ENCODE peak calls at places on chromosome 13, in nine cellular contexts. U is fibroblast of villous mesenchyme, N is RWPE1, Q is H9, I is mammary epithelial cell, V is IMR-90, T is progenitor cell of endocrine pancreas, G is heart right ventricle, D is left lung. O is an unnamed sample.

GRCh38 chr13:113077953-113078894 is 27.4 kb upstream of the F7 start:
- DNase-seq in U (no peak), T (no peak), Q (no peak), D (peak; percentile 59), N (no peak), I (no peak), G (no peak), V (no peak), O (peak; percentile 49)

GRCh38 chr13:51246411-51247298 is 24.5 kb downstream of the FAM124A start:
- DNase-seq in N (no peak), I (no peak), G (peak; percentile 66), D (no peak), T (no peak), U (no peak), V (no peak), Q (no peak), O (no peak)

GRCh38 chr13:28037399-28037798 is 48.9 kb upstream of the URAD start:
- DNase-seq in N (no peak), Q (no peak), V (peak; percentile 57), T (no peak), D (no peak), I (peak; percentile 47), G (no peak), U (no peak), O (no peak)

GRCh38 chr13:50990540-50991506 is 81.2 kb downstream of the RNASEH2B start:
- DNase-seq in T (no peak), U (peak; percentile 76), Q (peak; percentile 49), V (peak; percentile 69), N (no peak), G (no peak), I (no peak), D (no peak), O (no peak)

GRCh38 chr13:44710576-44710975 is 134.4 kb upstream of the TSC22D1 start:
- DNase-seq in N (peak; percentile 83), I (peak; percentile 91), G (no peak), Q (no peak), V (peak; percentile 96), T (no peak), U (peak; percentile 67), D (no peak), O (peak; percentile 54)

GRCh38 chr13:74062933-74063332 is 71.3 kb downstream of the KLF12 start:
- DNase-seq in N (no peak), G (peak; percentile 44), Q (no peak), V (peak; percentile 74), U (peak; percentile 48), D (no peak), I (no peak), T (no peak), O (no peak)

GRCh38 chr13:48782429-48782840 is 128.7 kb downstream of the CYSLTR2 start:
- DNase-seq in T (no peak), G (no peak), I (no peak), U (peak; percentile 26), N (no peak), D (no peak), V (no peak), Q (no peak), O (no peak)

GRCh38 chr13:66427330-66427990 is 802.7 kb downstream of the PCDH9 start:
- DNase-seq in D (no peak), U (no peak), V (no peak), T (no peak), N (no peak), I (no peak), Q (no peak), G (no peak), O (no peak)

GRCh38 chr13:37289212-37289935 is 183.9 kb upstream of the CSNK1A1L start:
- DNase-seq in Q (no peak), D (no peak), I (no peak), G (no peak), V (no peak), U (no peak), T (no peak), N (no peak), O (no peak)

GRCh38 chr13:43356566-43356965 is 333.2 kb downstream of the DNAJC15 start:
- DNase-seq in U (no peak), G (no peak), I (peak; percentile 14), T (no peak), Q (no peak), D (no peak), V (peak; percentile 10), N (no peak), O (no peak)

GRCh38 chr13:114054830-114055439 is 77.5 kb downstream of the RASA3 start:
- DNase-seq in G (no peak), Q (no peak), I (no peak), V (no peak), D (peak; percentile 54), U (no peak), N (no peak), T (no peak), O (no peak)

GRCh38 chr13:71320452-71320851 is 546.6 kb downstream of the DACH1 start:
- DNase-seq in D (no peak), Q (no peak), I (peak; percentile 7), T (no peak), N (no peak), U (peak; percentile 39), V (peak; percentile 41), G (no peak), O (no peak)

GRCh38 chr13:33015275-33015674 is 948 bp upstream of the KL start:
- DNase-seq in T (no peak), G (no peak), U (no peak), N (no peak), V (no peak), D (no peak), Q (no peak), I (no peak), O (no peak)

GRCh38 chr13:36919206-36919832 is 719 bp downstream of the SMAD9 start:
- DNase-seq in D (peak; percentile 77), V (peak; percentile 17), G (peak; percentile 33), Q (peak; percentile 58), N (peak; percentile 22), U (peak; percentile 11), I (peak; percentile 6), T (peak; percentile 57), O (no peak)

GRCh38 chr13:51637852-51638496 is 53.7 kb downstream of the WDFY2 start:
- DNase-seq in D (no peak), U (no peak), T (no peak), N (no peak), V (no peak), Q (no peak), I (no peak), G (no peak), O (no peak)

GRCh38 chr13:75635621-75636338 is at the start of gene LMO7:
- DNase-seq in N (peak; percentile 29), Q (peak; percentile 82), G (peak; percentile 61), V (peak; percentile 52), T (peak; percentile 49), D (peak; percentile 85), I (peak; percentile 27), U (peak; percentile 69), O (no peak)

GRCh38 chr13:41456768-41457588 is at the start of gene RGCC:
- DNase-seq in T (peak; percentile 48), V (peak; percentile 49), Q (peak; percentile 75), U (peak; percentile 58), D (peak; percentile 97), G (peak; percentile 83), N (peak; percentile 30), I (peak; percentile 60), O (peak; percentile 57)

GRCh38 chr13:93226623-93227279 is at the start of gene GPC6:
- DNase-seq in T (peak; percentile 25), U (peak; percentile 92), D (no peak), N (no peak), G (no peak), V (peak; percentile 95), Q (peak; percentile 61), I (peak; percentile 93), O (no peak)

DNA sequence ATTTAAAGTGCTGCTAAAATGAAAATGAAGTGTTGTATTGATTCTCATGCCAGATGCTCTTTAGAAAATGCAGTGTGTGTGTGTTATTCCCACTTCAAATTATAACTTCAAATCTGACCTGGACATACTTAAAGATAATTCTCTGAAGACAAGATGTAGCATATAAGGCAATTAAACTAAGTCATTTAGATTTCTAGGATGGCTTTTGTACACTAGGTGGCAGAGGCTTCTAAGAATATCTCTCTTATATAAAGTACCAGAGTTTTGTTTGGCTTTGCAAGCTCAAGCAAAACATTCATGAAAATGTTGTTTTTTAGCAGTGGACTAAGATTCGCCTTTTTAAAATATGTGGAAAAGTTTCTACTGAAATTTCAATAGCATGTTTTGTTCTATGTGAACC is 407.2 kb downstream of the GPC5 start:
- DNase-seq in N (no peak), G (no peak), D (no peak), V (no peak), Q (no peak), U (no peak), T (no peak), I (no peak), O (no peak)
- TF ChIP-seq CTCF in N (no peak), G (no peak), D (no peak), V (no peak), Q (peak; percentile 41), U (no peak), T (peak; percentile 21), I (no peak), O (peak; percentile 32)

GRCh38 chr13:46521921-46522691 is 30.9 kb upstream of the LRCH1 start:
- DNase-seq in D (no peak), I (no peak), U (no peak), T (no peak), N (no peak), G (no peak), Q (no peak), V (no peak), O (no peak)
- TF ChIP-seq CTCF in D (no peak), I (no peak), U (no peak), T (no peak), N (no peak), G (no peak), Q (no peak), V (no peak), O (no peak)

GRCh38 chr13:101434486-101434885 is 18.0 kb upstream of the ITGBL1 start:
- DNase-seq in G (no peak), N (no peak), Q (no peak), U (no peak), V (no peak), D (no peak), I (no peak), T (no peak), O (no peak)

GRCh38 chr13:101429733-101430132 is 13.4 kb upstream of the NALCN start:
- DNase-seq in V (peak; percentile 7), N (no peak), I (peak; percentile 14), G (no peak), Q (no peak), D (no peak), T (no peak), U (no peak), O (no peak)

GRCh38 chr13:101433895-101434294 is 17.6 kb upstream of the NALCN start:
- DNase-seq in Q (no peak), G (no peak), V (no peak), I (no peak), N (no peak), D (no peak), T (no peak), U (no peak), O (no peak)
- TF ChIP-seq CTCF in Q (peak; percentile 17), G (no peak), V (no peak), I (no peak), N (no peak), D (no peak), T (no peak), U (no peak), O (no peak)

GRCh38 chr13:47603365-47603764 is 397.7 kb downstream of the SUCLA2 start:
- DNase-seq in T (no peak), Q (no peak), V (peak; percentile 16), U (no peak), D (no peak), I (no peak), N (no peak), G (no peak), O (no peak)

GRCh38 chr13:47594833-47595232 is 406.2 kb downstream of the SUCLA2 start:
- DNase-seq in G (no peak), T (no peak), Q (peak; percentile 40), D (no peak), N (no peak), V (peak; percentile 1), U (no peak), I (peak; percentile 33), O (no peak)

GRCh38 chr13:47598340-47598911 is 402.6 kb downstream of the SUCLA2 start:
- DNase-seq in U (peak; percentile 19), T (no peak), Q (no peak), V (peak; percentile 13), I (no peak), N (peak; percentile 17), D (no peak), G (no peak), O (no peak)
- TF ChIP-seq CTCF in U (peak; percentile 18), T (peak; percentile 42), Q (peak; percentile 50), V (peak; percentile 53), I (peak; percentile 17), N (peak; percentile 51), D (no peak), G (no peak), O (peak; percentile 55)

O was measured in RWPE2.